ENCODE peak calls at places on chromosomes 2 and 18, in five cellular contexts. P is transverse colon; J is ovary; Q is CD8-positive, alpha-beta T cell; W is HepG2. N is an unnamed sample.

GRCh38 chr2:168030862-168031624 is 216.4 kb downstream of the STK39 start:
- DNase-seq in P (no peak), J (no peak), Q (no peak), W (no peak), N (no peak)

GRCh38 chr2:15058015-15058414 is 425.5 kb downstream of the LRATD1 start:
- DNase-seq in P (no peak), J (no peak), Q (no peak), W (peak; percentile 35), N (no peak)

GRCh38 chr18:2302628-2303516 is 268.4 kb downstream of the METTL4 start:
- DNase-seq in P (no peak), J (no peak), Q (no peak), W (no peak), N (no peak)

GRCh38 chr2:3257166-3257565 is 120.5 kb downstream of the EIPR1 start:
- DNase-seq in P (no peak), J (no peak), Q (no peak), W (no peak), N (no peak)

GRCh38 chr2:85889648-85890281 is 975 bp upstream of the ST3GAL5 start:
- DNase-seq in P (peak; percentile 19), J (no peak), Q (no peak), W (no peak), N (peak; percentile 39)

GRCh38 chr18:32362484-32362883 is 108.2 kb downstream of the GAREM1 start:
- DNase-seq in P (no peak), J (no peak), Q (no peak), W (no peak), N (no peak)

GRCh38 chr18:8721094-8721669 is 15.8 kb downstream of the MTCL1 start:
- DNase-seq in P (no peak), J (no peak), Q (no peak), W (no peak), N (no peak)

GRCh38 chr2:68721482-68722071 is 13.0 kb upstream of the ARHGAP25 start:
- DNase-seq in P (peak; percentile 35), J (no peak), Q (peak; percentile 16), W (no peak), N (no peak)

GRCh38 chr2:23069156-23069555 is 315.8 kb upstream of the KLHL29 start:
- DNase-seq in P (no peak), J (no peak), Q (no peak), W (peak; percentile 33), N (no peak)

GRCh38 chr2:192377174-192377573 is 182.4 kb upstream of the TMEFF2 start:
- DNase-seq in P (no peak), J (no peak), Q (no peak), W (no peak), N (no peak)

GRCh38 chr18:2588666-2589344 is 17.4 kb downstream of the NDC80 start:
- DNase-seq in P (no peak), J (no peak), Q (no peak), W (no peak), N (no peak)

GRCh38 chr18:37537868-37538525 is 27.6 kb downstream of the CELF4 start:
- DNase-seq in P (peak; percentile 60), J (peak; percentile 87), Q (no peak), W (peak; percentile 22), N (peak; percentile 59)

GRCh38 chr18:75041586-75041985 is 167.4 kb downstream of the PTGR3 start:
- DNase-seq in P (no peak), J (no peak), Q (no peak), W (no peak), N (no peak)

GRCh38 chr2:129661942-129662341 is 317.5 kb upstream of the RAB6C start:
- DNase-seq in P (no peak), J (no peak), Q (no peak), W (no peak), N (no peak)

GRCh38 chr2:131641414-131642206 is 113.9 kb downstream of the CCDC74A start:
- DNase-seq in P (no peak), J (no peak), Q (no peak), W (no peak), N (no peak)

GRCh38 chr2:80475970-80476369 is 171.4 kb upstream of the LRRTM1 start:
- DNase-seq in P (no peak), J (no peak), Q (no peak), W (no peak), N (no peak)

GRCh38 chr2:8469709-8470493 is 212.0 kb upstream of the ID2 start:
- DNase-seq in P (no peak), J (no peak), Q (no peak), W (no peak), N (no peak)

GRCh38 chr2:16282511-16282910 is 342.2 kb downstream of the MYCN start:
- DNase-seq in P (no peak), J (no peak), Q (no peak), W (no peak), N (no peak)

GRCh38 chr18:26757263-26758019 is 108.1 kb downstream of the AQP4 start:
- DNase-seq in P (peak; percentile 10), J (no peak), Q (no peak), W (no peak), N (no peak)

GRCh38 chr2:162731917-162732804 is 106.4 kb downstream of the KCNH7 start:
- DNase-seq in P (no peak), J (no peak), Q (no peak), W (no peak), N (no peak)

GRCh38 chr18:67973916-67974315 is 457.4 kb upstream of the DSEL start:
- DNase-seq in P (no peak), J (no peak), Q (no peak), W (no peak), N (no peak)

GRCh38 chr2:75573145-75573878 is 12.6 kb upstream of the EVA1A start:
- DNase-seq in P (no peak), J (no peak), Q (no peak), W (no peak), N (no peak)

GRCh38 chr2:30234180-30234971 is 3.0 kb downstream of the LBH start:
- DNase-seq in P (peak; percentile 30), J (peak; percentile 52), Q (no peak), W (peak; percentile 12), N (peak; percentile 65)

GRCh38 chr2:203814661-203815540 is 52.7 kb upstream of the CTLA4 start:
- DNase-seq in P (peak; percentile 71), J (peak; percentile 40), Q (peak; percentile 27), W (peak; percentile 88), N (peak; percentile 39)

GRCh38 chr2:202588647-202589581 is 45.9 kb upstream of the FAM117B start:
- DNase-seq in P (peak; percentile 71), J (peak; percentile 71), Q (peak; percentile 50), W (peak; percentile 89), N (peak; percentile 59)

GRCh38 chr2:113981404-113982134 is 91.7 kb downstream of the ACTR3 start:
- DNase-seq in P (no peak), J (no peak), Q (no peak), W (no peak), N (no peak)

GRCh38 chr2:70212298-70212948 is 21.6 kb upstream of the C2orf42 start:
- DNase-seq in P (no peak), J (no peak), Q (no peak), W (no peak), N (no peak)

GRCh38 chr2:219112651-219113338 is 47.8 kb downstream of the NHEJ1 start:
- DNase-seq in P (peak; percentile 67), J (no peak), Q (no peak), W (no peak), N (no peak)

GRCh38 chr2:134396493-134396892 is 142.6 kb downstream of the MGAT5 start:
- DNase-seq in P (peak; percentile 75), J (no peak), Q (no peak), W (peak; percentile 54), N (no peak)

GRCh38 chr2:38376346-38376682 is 759 bp downstream of the ATL2 start:
- DNase-seq in P (peak; percentile 63), J (no peak), Q (peak; percentile 26), W (peak; percentile 73), N (no peak)

GRCh38 chr2:29304399-29304798 is 189.2 kb downstream of the CLIP4 start:
- DNase-seq in P (no peak), J (no peak), Q (no peak), W (no peak), N (no peak)

GRCh38 chr2:226031962-226032441 is 632.5 kb downstream of the NYAP2 start:
- DNase-seq in P (no peak), J (no peak), Q (no peak), W (peak; percentile 50), N (no peak)

GRCh38 chr18:54845788-54846187 is 17.5 kb downstream of the RAB27B start:
- DNase-seq in P (no peak), J (no peak), Q (no peak), W (no peak), N (no peak)

GRCh38 chr2:203873921-203874631 is 6.5 kb downstream of the CTLA4 start:
- DNase-seq in P (no peak), J (no peak), Q (no peak), W (no peak), N (no peak)

GRCh38 chr2:99389371-99389770 is 52.2 kb downstream of the EIF5B start:
- DNase-seq in P (no peak), J (no peak), Q (no peak), W (no peak), N (no peak)

GRCh38 chr2:102473020-102473419 is at the start of gene SLC9A4:
- DNase-seq in P (peak; percentile 65), J (no peak), Q (peak; percentile 24), W (peak; percentile 52), N (no peak)

GRCh38 chr2:194327196-194327888 is 1329.7 kb upstream of the SLC39A10 start:
- DNase-seq in P (no peak), J (no peak), Q (no peak), W (no peak), N (no peak)

GRCh38 chr2:209663666-209664065 is 108.0 kb upstream of the UNC80 start:
- DNase-seq in P (no peak), J (no peak), Q (no peak), W (no peak), N (no peak)

GRCh38 chr18:47883771-47884413 is 46.6 kb downstream of the SMAD2 start:
- DNase-seq in P (no peak), J (no peak), Q (no peak), W (no peak), N (no peak)

GRCh38 chr18:46815661-46816060 is 58.8 kb upstream of the ST8SIA5 start:
- DNase-seq in P (no peak), J (no peak), Q (no peak), W (peak; percentile 18), N (no peak)
- H3K27me3 ChIP-seq in P (no peaks in the 10 kb centered on the region), J (no peaks in the 10 kb centered on the region), Q (no peaks in the 10 kb centered on the region), W (no peaks in the 10 kb centered on the region), N (no peaks in the 10 kb centered on the region)

GRCh38 chr2:239193426-239193825 is 207.4 kb downstream of the HDAC4 start:
- DNase-seq in P (no peak), J (peak; percentile 29), Q (no peak), W (no peak), N (peak; percentile 21)
- H3K27ac ChIP-seq in P (no peak overlapping the region), J (no peak overlapping the region), Q (no peak overlapping the region), W (no peak overlapping the region), N (no peak overlapping the region)

DNA sequence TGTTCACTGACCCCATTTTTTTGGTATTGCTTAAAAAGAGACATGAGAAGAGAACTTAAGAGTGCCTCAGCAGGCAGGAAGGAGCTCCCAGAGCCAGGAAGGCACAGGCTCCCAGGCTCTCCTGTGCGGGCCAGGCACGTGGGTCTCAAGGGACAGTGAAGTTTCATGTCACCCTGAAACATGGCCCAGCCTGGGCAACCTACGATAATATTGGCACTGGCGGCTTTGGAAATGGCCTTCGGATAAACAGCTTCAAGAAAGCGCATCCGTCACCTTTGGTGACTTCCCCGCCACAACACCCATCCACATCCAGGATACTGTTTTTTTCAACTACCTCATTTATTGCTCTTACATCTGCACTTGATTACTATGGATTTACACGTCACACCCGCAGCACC is 30.5 kb downstream of the PXDN start:
- DNase-seq in P (no peak), J (no peak), Q (no peak), W (no peak), N (no peak)
- H3K4me1 ChIP-seq in P (no peaks in the 10 kb centered on the region), J (peaks cover 50% of the 10 kb centered on the region), Q (no peaks in the 10 kb centered on the region), W (no peaks in the 10 kb centered on the region), N (no peaks in the 10 kb centered on the region)

GRCh38 chr2:232633413-232634318 is at the start of gene EFHD1:
- DNase-seq in P (peak; percentile 75), J (peak; percentile 91), Q (no peak), W (no peak), N (peak; percentile 87)
- H3K27me3 ChIP-seq in P (peaks cover 79% of the 10 kb centered on the region), J (no peaks in the 10 kb centered on the region), Q (peaks cover 13% of the 10 kb centered on the region), W (peaks cover 15% of the 10 kb centered on the region), N (no peaks in the 10 kb centered on the region)